ENCODE peak calls at places on chromosomes 16 and 17, in ten cellular contexts. B is CD8-positive, alpha-beta T cell; L is ovary; G is prostate gland; F is breast epithelium; T is fibroblast of the aortic adventitia; C is dorsolateral prefrontal cortex; S is RWPE1; H is neural progenitor cell; O is heart right ventricle. D is an unnamed sample.

GRCh38 chr17:77374170-77374936 is 233.6 kb downstream of the SEC14L1 start:
- DNase-seq in B (peak; percentile 78), L (peak; percentile 78), G (peak; percentile 67), F (peak; percentile 85), T (peak; percentile 90), C (peak; percentile 77), S (no peak), H (peak; percentile 96), O (peak; percentile 83), D (peak; percentile 83)

GRCh38 chr17:42116705-42117396 is 4.3 kb downstream of the KAT2A start:
- DNase-seq in B (peak; percentile 87), L (peak; percentile 79), G (peak; percentile 86), F (peak; percentile 87), T (peak; percentile 83), C (peak; percentile 85), S (peak; percentile 64), H (peak; percentile 89), O (peak; percentile 75), D (peak; percentile 81)

GRCh38 chr17:66354981-66355380 is 52.6 kb downstream of the PRKCA start:
- DNase-seq in B (no peak), L (no peak), G (no peak), F (no peak), T (peak; percentile 58), C (no peak), S (no peak), H (no peak), O (no peak), D (no peak)

GRCh38 chr17:40809721-40810421 is 10.1 kb upstream of the KRT28 start:
- DNase-seq in B (no peak), L (no peak), G (no peak), F (no peak), T (peak; percentile 77), C (no peak), S (no peak), H (no peak), O (no peak), D (no peak)

GRCh38 chr17:72123964-72124791 is 3.4 kb downstream of the SOX9 start:
- DNase-seq in B (no peak), L (no peak), G (no peak), F (no peak), T (no peak), C (no peak), S (no peak), H (peak; percentile 30), O (peak; percentile 23), D (no peak)

GRCh38 chr17:29565643-29566472 is 979 bp downstream of the ABHD15 start:
- DNase-seq in B (peak; percentile 63), L (peak; percentile 11), G (peak; percentile 5), F (no peak), T (no peak), C (peak; percentile 53), S (no peak), H (peak; percentile 78), O (peak; percentile 42), D (no peak)

GRCh38 chr17:382644-383533 is 30.3 kb upstream of the RPH3AL start:
- DNase-seq in B (no peak), L (peak; percentile 38), G (peak; percentile 22), F (no peak), T (peak; percentile 32), C (no peak), S (no peak), H (peak; percentile 91), O (no peak), D (no peak)

GRCh38 chr17:41873559-41874292 is 8.5 kb upstream of the KLHL11 start:
- DNase-seq in B (no peak), L (no peak), G (no peak), F (no peak), T (no peak), C (no peak), S (no peak), H (no peak), O (no peak), D (no peak)

GRCh38 chr16:67277294-67277998 is 1.9 kb upstream of the PLEKHG4 start:
- DNase-seq in B (no peak), L (peak; percentile 61), G (no peak), F (peak; percentile 81), T (peak; percentile 99), C (no peak), S (peak; percentile 95), H (no peak), O (no peak), D (no peak)

GRCh38 chr16:69338557-69339288 is 641 bp downstream of the COG8 start:
- DNase-seq in B (no peak), L (no peak), G (no peak), F (no peak), T (no peak), C (no peak), S (no peak), H (no peak), O (no peak), D (no peak)

GRCh38 chr17:8091033-8091687 is 3.6 kb upstream of the ALOX12B start:
- DNase-seq in B (no peak), L (no peak), G (no peak), F (no peak), T (no peak), C (no peak), S (no peak), H (no peak), O (no peak), D (no peak)

GRCh38 chr16:73093146-73094144 is 45.5 kb upstream of the ZFHX3 start:
- DNase-seq in B (no peak), L (no peak), G (no peak), F (no peak), T (peak; percentile 29), C (no peak), S (no peak), H (no peak), O (no peak), D (no peak)

GRCh38 chr17:28477928-28478327 is 4.5 kb downstream of the SLC13A2 start:
- DNase-seq in B (no peak), L (no peak), G (no peak), F (no peak), T (no peak), C (no peak), S (no peak), H (no peak), O (no peak), D (no peak)

GRCh38 chr17:79721993-79722671 is 8.6 kb upstream of the ENPP7 start:
- DNase-seq in B (no peak), L (no peak), G (no peak), F (no peak), T (peak; percentile 4), C (no peak), S (no peak), H (peak; percentile 67), O (no peak), D (no peak)
- TF ChIP-seq CTCF in B (no peak), L (no peak), G (no peak), F (no peak), T (peak; percentile 5), C (no peak), S (no peak), H (peak; percentile 57), O (no peak), D (peak; percentile 33)

DNA sequence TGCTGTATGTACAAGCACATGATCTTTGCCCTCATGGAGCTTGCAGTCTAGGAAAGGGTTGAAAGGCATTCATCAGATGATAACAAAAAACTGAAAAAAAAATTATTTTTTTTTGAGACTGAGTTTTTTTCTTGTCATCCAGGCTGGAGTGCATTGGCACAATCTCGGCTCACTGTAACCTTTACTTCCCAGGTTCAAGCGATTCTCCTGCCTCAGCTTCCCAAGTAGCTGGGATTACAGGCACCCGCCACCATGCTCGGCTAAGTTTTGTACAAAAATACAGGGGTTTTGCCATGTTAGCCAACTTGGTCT is 38.7 kb upstream of the BCAS3 start:
- DNase-seq in B (no peak), L (no peak), G (no peak), F (no peak), T (no peak), C (no peak), S (no peak), H (no peak), O (no peak), D (no peak)
- TF ChIP-seq CTCF in B (no peak), L (no peak), G (no peak), F (no peak), T (no peak), C (no peak), S (peak; percentile 52), H (no peak), O (no peak), D (peak; percentile 7)

GRCh38 chr17:43406676-43407645 is 8.2 kb downstream of the ARL4D start:
- DNase-seq in B (no peak), L (no peak), G (no peak), F (no peak), T (peak; percentile 86), C (peak; percentile 88), S (no peak), H (no peak), O (no peak), D (no peak)
- TF ChIP-seq CTCF in B (no peak), L (no peak), G (no peak), F (no peak), T (no peak), C (no peak), S (no peak), H (no peak), O (no peak), D (no peak)

GRCh38 chr17:38870259-38871165 is 654 bp downstream of the LASP1 start:
- DNase-seq in B (peak; percentile 76), L (peak; percentile 80), G (peak; percentile 69), F (peak; percentile 73), T (peak; percentile 54), C (peak; percentile 74), S (peak; percentile 69), H (peak; percentile 76), O (peak; percentile 74), D (peak; percentile 49)

GRCh38 chr17:38867179-38867994 is 2.5 kb upstream of the LASP1 start:
- DNase-seq in B (peak; percentile 68), L (peak; percentile 68), G (no peak), F (no peak), T (peak; percentile 85), C (peak; percentile 73), S (no peak), H (peak; percentile 83), O (no peak), D (peak; percentile 74)

GRCh38 chr17:38869647-38870258 is at the start of gene LASP1:
- DNase-seq in B (peak; percentile 85), L (peak; percentile 87), G (peak; percentile 89), F (peak; percentile 81), T (peak; percentile 82), C (peak; percentile 91), S (peak; percentile 91), H (peak; percentile 94), O (peak; percentile 90), D (peak; percentile 86)

GRCh38 chr17:38868095-38868967 is 1.5 kb upstream of the LASP1 start:
- DNase-seq in B (no peak), L (peak; percentile 59), G (no peak), F (no peak), T (peak; percentile 69), C (peak; percentile 33), S (no peak), H (peak; percentile 65), O (peak; percentile 67), D (peak; percentile 36)

DNA sequence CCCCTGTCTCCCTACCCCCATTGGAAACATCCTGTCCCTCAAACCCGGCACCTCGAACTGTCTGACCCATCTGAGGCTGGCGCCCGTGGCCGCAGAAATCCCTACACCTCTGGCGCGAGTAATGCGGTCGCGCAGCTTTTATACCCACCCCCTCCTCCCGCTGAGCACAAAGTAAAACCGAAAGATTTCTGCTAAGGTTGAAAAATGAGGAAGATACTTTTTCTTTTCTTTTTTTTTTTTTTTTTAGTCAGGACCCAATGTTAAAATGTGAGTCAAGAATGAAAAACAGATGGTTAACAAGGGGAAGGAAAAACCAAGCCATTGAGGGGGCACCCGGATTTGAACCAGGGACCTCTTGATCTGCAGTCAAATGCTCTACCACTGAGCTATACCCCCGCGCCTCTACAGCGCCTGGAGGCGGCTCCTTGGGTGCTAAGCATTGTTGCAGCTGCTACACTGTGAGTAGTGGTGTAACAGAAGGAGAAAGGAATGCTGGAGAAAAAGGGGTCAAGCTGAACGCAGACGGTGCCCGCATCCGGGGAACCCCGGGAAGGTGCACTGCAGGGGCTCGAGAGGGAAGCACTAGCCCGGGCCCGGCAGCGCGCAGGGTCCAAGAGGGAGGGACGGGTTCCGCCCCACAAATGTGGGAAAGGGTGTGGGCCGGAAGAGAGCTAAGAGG is 751 bp upstream of the LASP1 start:
- DNase-seq in B (peak; percentile 88), L (peak; percentile 90), G (peak; percentile 85), F (peak; percentile 94), T (peak; percentile 93), C (peak; percentile 92), S (peak; percentile 85), H (peak; percentile 91), O (peak; percentile 85), D (peak; percentile 91)
- TF ChIP-seq CTCF in B (no peak), L (no peak), G (no peak), F (no peak), T (peak; percentile 40), C (peak; percentile 33), S (peak; percentile 64), H (peak; percentile 38), O (peak; percentile 53), D (no peak)